ENCODE peak calls at places on chromosome 3, in ten cellular contexts. One of them, this sample, is unnamed.

GRCh38 chr3:167631471-167631870 is 22.3 kb downstream of the WDR49 start:
- DNase-seq in DND-41: no peak
- DNase-seq in mammary epithelial cell: no peak
- DNase-seq in adipocyte: no peak
- DNase-seq in mesenchymal stem cell: no peak
- DNase-seq in IMR-90: no peak
- DNase-seq in H9: no peak
- DNase-seq in neuronal stem cell: no peak
- DNase-seq in endodermal cell: no peak
- DNase-seq in mesendoderm: no peak
- DNase-seq in this sample: no peak

GRCh38 chr3:158354713-158355112 is 216.3 kb upstream of the MLF1 start:
- DNase-seq in adipocyte: no peak
- DNase-seq in mesenchymal stem cell: no peak
- DNase-seq in IMR-90: no peak
- DNase-seq in DND-41: no peak
- DNase-seq in endodermal cell: no peak
- DNase-seq in neuronal stem cell: no peak
- DNase-seq in H9: no peak
- DNase-seq in mesendoderm: no peak
- DNase-seq in mammary epithelial cell: no peak
- DNase-seq in this sample: no peak

GRCh38 chr3:160417311-160417710 is 17.9 kb downstream of the SMC4 start:
- DNase-seq in H9: no peak
- DNase-seq in IMR-90: no peak
- DNase-seq in mesenchymal stem cell: no peak
- DNase-seq in endodermal cell: no peak
- DNase-seq in neuronal stem cell: no peak
- DNase-seq in adipocyte: no peak
- DNase-seq in mesendoderm: no peak
- DNase-seq in mammary epithelial cell: no peak
- DNase-seq in DND-41: no peak
- DNase-seq in this sample: no peak

GRCh38 chr3:57006949-57007419 is 53.5 kb upstream of the SPATA12 start:
- DNase-seq in mammary epithelial cell: peak
- DNase-seq in endodermal cell: peak
- DNase-seq in mesenchymal stem cell: peak
- DNase-seq in mesendoderm: peak
- DNase-seq in adipocyte: peak
- DNase-seq in H9: peak
- DNase-seq in DND-41: no peak
- DNase-seq in neuronal stem cell: no peak
- DNase-seq in IMR-90: peak
- DNase-seq in this sample: peak

GRCh38 chr3:139538733-139539132 is 809 bp downstream of the RBP1 start:
- DNase-seq in mesendoderm: peak
- DNase-seq in H9: peak
- DNase-seq in mammary epithelial cell: no peak
- DNase-seq in DND-41: no peak
- DNase-seq in adipocyte: no peak
- DNase-seq in mesenchymal stem cell: peak
- DNase-seq in neuronal stem cell: no peak
- DNase-seq in endodermal cell: peak
- DNase-seq in IMR-90: peak
- DNase-seq in this sample: no peak

GRCh38 chr3:195580733-195581443 is 2.9 kb downstream of the APOD start:
- DNase-seq in DND-41: no peak
- DNase-seq in mammary epithelial cell: peak
- DNase-seq in H9: no peak
- DNase-seq in adipocyte: peak
- DNase-seq in endodermal cell: no peak
- DNase-seq in mesendoderm: no peak
- DNase-seq in mesenchymal stem cell: peak
- DNase-seq in neuronal stem cell: no peak
- DNase-seq in IMR-90: peak
- DNase-seq in this sample: no peak

GRCh38 chr3:147651107-147651506 is 241.9 kb downstream of the ZIC1 start:
- DNase-seq in neuronal stem cell: no peak
- DNase-seq in DND-41: no peak
- DNase-seq in IMR-90: peak
- DNase-seq in adipocyte: no peak
- DNase-seq in H9: no peak
- DNase-seq in mesenchymal stem cell: no peak
- DNase-seq in mesendoderm: no peak
- DNase-seq in mammary epithelial cell: no peak
- DNase-seq in endodermal cell: no peak
- DNase-seq in this sample: peak

GRCh38 chr3:3031358-3031757 is 78.8 kb downstream of the IL5RA start:
- DNase-seq in IMR-90: peak
- DNase-seq in mesendoderm: peak
- DNase-seq in neuronal stem cell: no peak
- DNase-seq in adipocyte: no peak
- DNase-seq in mesenchymal stem cell: peak
- DNase-seq in DND-41: no peak
- DNase-seq in H9: no peak
- DNase-seq in endodermal cell: no peak
- DNase-seq in mammary epithelial cell: no peak
- DNase-seq in this sample: no peak

GRCh38 chr3:12810013-12810780 is 13.7 kb downstream of the CAND2 start:
- DNase-seq in adipocyte: peak
- DNase-seq in DND-41: peak
- DNase-seq in H9: peak
- DNase-seq in IMR-90: peak
- DNase-seq in mesendoderm: peak
- DNase-seq in mammary epithelial cell: peak
- DNase-seq in endodermal cell: peak
- DNase-seq in neuronal stem cell: peak
- DNase-seq in mesenchymal stem cell: peak
- DNase-seq in this sample: peak

GRCh38 chr3:12809435-12809834 is 13.0 kb downstream of the CAND2 start:
- DNase-seq in endodermal cell: peak
- DNase-seq in mammary epithelial cell: no peak
- DNase-seq in DND-41: no peak
- DNase-seq in mesendoderm: no peak
- DNase-seq in adipocyte: no peak
- DNase-seq in H9: no peak
- DNase-seq in IMR-90: no peak
- DNase-seq in neuronal stem cell: no peak
- DNase-seq in mesenchymal stem cell: no peak
- DNase-seq in this sample: no peak

GRCh38 chr3:12809001-12809400 is 12.5 kb downstream of the CAND2 start:
- DNase-seq in mesendoderm: no peak
- DNase-seq in mesenchymal stem cell: no peak
- DNase-seq in mammary epithelial cell: no peak
- DNase-seq in H9: no peak
- DNase-seq in neuronal stem cell: no peak
- DNase-seq in DND-41: no peak
- DNase-seq in endodermal cell: no peak
- DNase-seq in IMR-90: no peak
- DNase-seq in adipocyte: no peak
- DNase-seq in this sample: no peak

GRCh38 chr3:12812812-12813211 is 16.3 kb downstream of the CAND2 start:
- DNase-seq in DND-41: no peak
- DNase-seq in H9: no peak
- DNase-seq in mesendoderm: no peak
- DNase-seq in mesenchymal stem cell: no peak
- DNase-seq in IMR-90: no peak
- DNase-seq in mammary epithelial cell: no peak
- DNase-seq in adipocyte: no peak
- DNase-seq in neuronal stem cell: no peak
- DNase-seq in endodermal cell: no peak
- DNase-seq in this sample: no peak

DNA sequence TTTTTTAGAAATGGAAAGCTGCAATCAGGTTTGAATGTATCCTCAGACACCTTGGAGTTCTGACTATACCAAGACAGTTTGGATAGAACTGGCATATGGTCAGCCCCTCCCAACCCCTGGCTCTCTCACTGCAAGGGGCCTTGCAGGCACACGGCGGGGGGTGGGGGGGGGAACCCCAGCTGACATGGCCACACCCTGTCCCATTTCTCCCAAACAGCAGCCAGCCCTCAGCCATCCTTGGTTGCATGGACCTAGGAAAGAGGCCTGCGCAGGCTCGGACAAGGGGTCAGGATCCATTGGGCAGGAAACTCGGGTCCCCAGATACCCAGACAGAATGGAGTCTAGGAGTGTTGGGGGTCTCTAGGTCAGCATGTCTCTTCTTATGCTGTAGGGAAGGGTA is 14.5 kb downstream of the CAND2 start:
- DNase-seq in adipocyte: no peak
- DNase-seq in mesenchymal stem cell: no peak
- DNase-seq in mammary epithelial cell: no peak
- DNase-seq in neuronal stem cell: no peak
- DNase-seq in mesendoderm: no peak
- DNase-seq in endodermal cell: no peak
- DNase-seq in DND-41: no peak
- DNase-seq in IMR-90: no peak
- DNase-seq in H9: no peak
- DNase-seq in this sample: no peak
- H3K9ac ChIP-seq in adipocyte: peak
- H3K9ac ChIP-seq in mesenchymal stem cell: peak
- H3K9ac ChIP-seq in mammary epithelial cell: no peak
- H3K9ac ChIP-seq in neuronal stem cell: peak
- H3K9ac ChIP-seq in mesendoderm: no peak
- H3K9ac ChIP-seq in endodermal cell: no peak
- H3K9ac ChIP-seq in DND-41: no peak
- H3K9ac ChIP-seq in IMR-90: no peak
- H3K9ac ChIP-seq in H9: no peak
- H3K9ac ChIP-seq in this sample: no peak

GRCh38 chr3:48591886-48592518 is 3.1 kb downstream of the COL7A1 start:
- DNase-seq in mammary epithelial cell: no peak
- DNase-seq in mesendoderm: no peak
- DNase-seq in endodermal cell: no peak
- DNase-seq in IMR-90: no peak
- DNase-seq in neuronal stem cell: no peak
- DNase-seq in adipocyte: no peak
- DNase-seq in DND-41: no peak
- DNase-seq in H9: no peak
- DNase-seq in mesenchymal stem cell: no peak
- DNase-seq in this sample: no peak

GRCh38 chr3:48594431-48595049 is 589 bp downstream of the COL7A1 start:
- DNase-seq in neuronal stem cell: no peak
- DNase-seq in H9: peak
- DNase-seq in adipocyte: peak
- DNase-seq in IMR-90: peak
- DNase-seq in mammary epithelial cell: peak
- DNase-seq in mesendoderm: peak
- DNase-seq in DND-41: no peak
- DNase-seq in mesenchymal stem cell: peak
- DNase-seq in endodermal cell: peak
- DNase-seq in this sample: no peak

GRCh38 chr3:48593337-48593736 is 1.8 kb downstream of the COL7A1 start:
- DNase-seq in H9: no peak
- DNase-seq in mammary epithelial cell: no peak
- DNase-seq in adipocyte: no peak
- DNase-seq in neuronal stem cell: no peak
- DNase-seq in IMR-90: no peak
- DNase-seq in endodermal cell: no peak
- DNase-seq in mesendoderm: no peak
- DNase-seq in DND-41: no peak
- DNase-seq in mesenchymal stem cell: no peak
- DNase-seq in this sample: no peak

GRCh38 chr3:48591436-48591835 is 3.7 kb downstream of the COL7A1 start:
- DNase-seq in neuronal stem cell: no peak
- DNase-seq in endodermal cell: no peak
- DNase-seq in adipocyte: no peak
- DNase-seq in mammary epithelial cell: no peak
- DNase-seq in mesendoderm: no peak
- DNase-seq in H9: no peak
- DNase-seq in mesenchymal stem cell: no peak
- DNase-seq in IMR-90: no peak
- DNase-seq in DND-41: no peak
- DNase-seq in this sample: no peak

DNA sequence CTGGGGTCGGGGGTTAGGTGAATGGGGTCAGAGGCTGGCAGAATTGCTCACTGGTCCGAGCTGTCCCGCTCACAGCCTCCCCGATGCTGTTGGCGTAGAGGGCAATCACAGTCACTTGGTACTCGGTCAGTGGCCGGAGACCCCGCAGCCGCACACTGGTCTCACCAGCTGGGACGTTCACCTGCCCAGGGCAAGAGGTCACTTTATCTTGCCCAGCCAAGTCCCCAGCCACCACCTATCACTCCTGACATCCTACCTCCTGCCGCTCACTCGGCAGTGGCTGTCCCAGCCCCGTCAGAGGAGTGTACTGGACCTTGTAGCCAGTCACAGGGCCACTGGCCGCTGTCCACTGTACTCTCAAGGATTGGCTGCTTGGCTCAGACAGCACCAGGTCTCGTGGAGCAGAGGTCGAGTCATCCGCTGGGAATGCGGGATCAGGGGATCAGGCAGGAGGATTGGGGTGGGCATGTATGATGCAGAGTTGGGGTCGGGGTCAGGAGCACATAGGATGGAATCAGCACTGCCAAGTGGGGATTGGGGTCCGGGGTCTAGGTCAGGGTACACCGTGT is 2.5 kb downstream of the COL7A1 start:
- DNase-seq in mammary epithelial cell: no peak
- DNase-seq in IMR-90: peak
- DNase-seq in endodermal cell: no peak
- DNase-seq in DND-41: no peak
- DNase-seq in mesenchymal stem cell: peak
- DNase-seq in adipocyte: no peak
- DNase-seq in H9: no peak
- DNase-seq in mesendoderm: no peak
- DNase-seq in neuronal stem cell: no peak
- DNase-seq in this sample: no peak
- H3K9ac ChIP-seq in mammary epithelial cell: no peak
- H3K9ac ChIP-seq in IMR-90: no peak
- H3K9ac ChIP-seq in endodermal cell: no peak
- H3K9ac ChIP-seq in DND-41: no peak
- H3K9ac ChIP-seq in mesenchymal stem cell: no peak
- H3K9ac ChIP-seq in adipocyte: no peak
- H3K9ac ChIP-seq in H9: no peak
- H3K9ac ChIP-seq in mesendoderm: no peak
- H3K9ac ChIP-seq in neuronal stem cell: no peak
- H3K9ac ChIP-seq in this sample: no peak

GRCh38 chr3:123326531-123326930 is 122.4 kb downstream of the ADCY5 start:
- DNase-seq in neuronal stem cell: no peak
- DNase-seq in mesenchymal stem cell: no peak
- DNase-seq in IMR-90: no peak
- DNase-seq in endodermal cell: no peak
- DNase-seq in mammary epithelial cell: no peak
- DNase-seq in H9: no peak
- DNase-seq in adipocyte: no peak
- DNase-seq in DND-41: no peak
- DNase-seq in mesendoderm: no peak
- DNase-seq in this sample: no peak

GRCh38 chr3:123329636-123330340 is 119.1 kb downstream of the ADCY5 start:
- DNase-seq in adipocyte: no peak
- DNase-seq in DND-41: no peak
- DNase-seq in mesendoderm: no peak
- DNase-seq in IMR-90: no peak
- DNase-seq in mesenchymal stem cell: no peak
- DNase-seq in endodermal cell: no peak
- DNase-seq in neuronal stem cell: no peak
- DNase-seq in mammary epithelial cell: no peak
- DNase-seq in H9: no peak
- DNase-seq in this sample: no peak

GRCh38 chr3:123328851-123329635 is 119.8 kb downstream of the ADCY5 start:
- DNase-seq in neuronal stem cell: peak
- DNase-seq in H9: peak
- DNase-seq in DND-41: peak
- DNase-seq in mesenchymal stem cell: peak
- DNase-seq in adipocyte: peak
- DNase-seq in mammary epithelial cell: peak
- DNase-seq in IMR-90: peak
- DNase-seq in mesendoderm: peak
- DNase-seq in endodermal cell: peak
- DNase-seq in this sample: peak

GRCh38 chr3:123327480-123327879 is 121.4 kb downstream of the ADCY5 start:
- DNase-seq in neuronal stem cell: no peak
- DNase-seq in mammary epithelial cell: no peak
- DNase-seq in mesendoderm: no peak
- DNase-seq in H9: no peak
- DNase-seq in adipocyte: no peak
- DNase-seq in endodermal cell: no peak
- DNase-seq in DND-41: no peak
- DNase-seq in mesenchymal stem cell: no peak
- DNase-seq in IMR-90: no peak
- DNase-seq in this sample: no peak

DNA sequence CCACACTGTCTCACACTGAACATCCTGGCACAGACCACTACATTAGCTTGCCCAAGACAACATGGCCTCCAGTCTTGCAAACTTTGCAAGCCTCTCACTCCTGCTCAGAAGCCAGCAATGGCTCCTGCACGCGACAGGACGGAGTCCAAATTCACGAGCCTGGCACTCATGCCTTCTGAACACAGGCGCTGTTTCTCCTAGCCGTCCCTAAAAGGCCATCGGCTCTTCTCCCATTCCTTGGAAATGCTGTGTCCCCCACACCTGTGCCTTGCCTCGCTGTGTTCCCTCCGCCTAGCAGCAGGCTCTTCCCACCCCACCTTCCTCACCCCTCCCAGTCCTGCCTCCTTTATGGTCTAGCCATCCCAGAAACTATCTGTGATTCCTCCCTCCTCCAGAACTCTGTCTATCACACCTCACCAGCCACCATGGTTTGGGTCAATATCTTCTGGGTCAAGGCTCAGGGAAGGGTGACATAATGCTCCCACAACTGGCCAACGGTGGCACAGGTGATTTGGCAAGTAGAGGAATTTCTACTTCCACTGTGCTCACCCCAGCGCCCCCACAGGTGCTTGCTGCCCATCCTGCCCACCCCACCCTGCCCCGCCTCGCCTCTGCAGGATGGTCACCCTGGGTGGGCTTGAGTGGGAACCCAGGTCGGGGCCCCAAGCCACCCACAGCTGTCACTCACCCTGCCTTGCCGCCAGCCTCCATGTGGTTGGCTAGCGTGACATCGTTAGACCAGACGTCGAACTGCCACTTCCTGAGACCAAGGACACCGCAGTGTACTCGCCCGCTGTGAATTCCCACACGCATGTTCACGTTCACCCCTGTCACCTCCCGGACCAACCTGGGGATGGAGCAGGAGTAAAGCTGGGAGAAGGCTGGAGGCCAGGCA is 120.7 kb downstream of the ADCY5 start:
- DNase-seq in IMR-90: no peak
- DNase-seq in mesendoderm: no peak
- DNase-seq in mammary epithelial cell: no peak
- DNase-seq in H9: no peak
- DNase-seq in adipocyte: no peak
- DNase-seq in neuronal stem cell: no peak
- DNase-seq in endodermal cell: no peak
- DNase-seq in mesenchymal stem cell: no peak
- DNase-seq in DND-41: no peak
- DNase-seq in this sample: no peak
- H3K9ac ChIP-seq in IMR-90: no peak
- H3K9ac ChIP-seq in mesendoderm: no peak
- H3K9ac ChIP-seq in mammary epithelial cell: no peak
- H3K9ac ChIP-seq in H9: no peak
- H3K9ac ChIP-seq in adipocyte: no peak
- H3K9ac ChIP-seq in neuronal stem cell: peak
- H3K9ac ChIP-seq in endodermal cell: no peak
- H3K9ac ChIP-seq in mesenchymal stem cell: no peak
- H3K9ac ChIP-seq in DND-41: no peak
- H3K9ac ChIP-seq in this sample: no peak

GRCh38 chr3:170107926-170108325 is 70.1 kb downstream of the GPR160 start:
- DNase-seq in adipocyte: peak
- DNase-seq in mesenchymal stem cell: no peak
- DNase-seq in endodermal cell: no peak
- DNase-seq in mesendoderm: no peak
- DNase-seq in H9: no peak
- DNase-seq in IMR-90: no peak
- DNase-seq in neuronal stem cell: no peak
- DNase-seq in DND-41: no peak
- DNase-seq in mammary epithelial cell: no peak
- DNase-seq in this sample: no peak

GRCh38 chr3:170108955-170109354 is 71.2 kb downstream of the GPR160 start:
- DNase-seq in adipocyte: no peak
- DNase-seq in mammary epithelial cell: no peak
- DNase-seq in neuronal stem cell: no peak
- DNase-seq in DND-41: no peak
- DNase-seq in mesendoderm: no peak
- DNase-seq in mesenchymal stem cell: no peak
- DNase-seq in H9: no peak
- DNase-seq in endodermal cell: no peak
- DNase-seq in IMR-90: no peak
- DNase-seq in this sample: no peak

GRCh38 chr3:170111147-170111771 is 70.3 kb downstream of the PHC3 start:
- DNase-seq in neuronal stem cell: no peak
- DNase-seq in mesenchymal stem cell: no peak
- DNase-seq in adipocyte: no peak
- DNase-seq in DND-41: no peak
- DNase-seq in mammary epithelial cell: no peak
- DNase-seq in endodermal cell: no peak
- DNase-seq in IMR-90: no peak
- DNase-seq in mesendoderm: no peak
- DNase-seq in H9: no peak
- DNase-seq in this sample: no peak

GRCh38 chr3:170109579-170110293 is 71.8 kb downstream of the PHC3 start:
- DNase-seq in adipocyte: no peak
- DNase-seq in IMR-90: no peak
- DNase-seq in DND-41: no peak
- DNase-seq in mesendoderm: no peak
- DNase-seq in endodermal cell: no peak
- DNase-seq in mammary epithelial cell: no peak
- DNase-seq in H9: no peak
- DNase-seq in neuronal stem cell: no peak
- DNase-seq in mesenchymal stem cell: no peak
- DNase-seq in this sample: no peak
- H3K9ac ChIP-seq in adipocyte: no peak
- H3K9ac ChIP-seq in IMR-90: no peak
- H3K9ac ChIP-seq in DND-41: no peak
- H3K9ac ChIP-seq in mesendoderm: no peak
- H3K9ac ChIP-seq in endodermal cell: no peak
- H3K9ac ChIP-seq in mammary epithelial cell: no peak
- H3K9ac ChIP-seq in H9: no peak
- H3K9ac ChIP-seq in neuronal stem cell: no peak
- H3K9ac ChIP-seq in mesenchymal stem cell: no peak
- H3K9ac ChIP-seq in this sample: no peak

This sample was measured in PC-3.